ENCODE peak calls at places on chromosome 10, in seven cellular contexts. U is stimulated activated CD4-positive, alpha-beta T cell treated with anti-CD3 and anti-CD28 coated beads, Interleukin-1b, Interleukin-23, amount 100 ng/mL, for 1 hour; K is T-helper 9 cell; X is heart left ventricle; R is neural crest cell; O is B cell; W is NCI-H187. A is an unnamed sample.

GRCh38 chr10:8051109-8051781 is 3.2 kb upstream of the GATA3 start:
- DNase-seq in O (peak), K (no peak), R (no peak), W (no peak), X (no peak), U (no peak), A (no peak)

GRCh38 chr10:118694848-118695247 is 59.9 kb downstream of the CACUL1 start:
- DNase-seq in O (no peak), W (no peak), K (no peak), R (no peak), X (no peak), U (no peak), A (no peak)

GRCh38 chr10:33353334-33353733 is 18.9 kb upstream of the NRP1 start:
- DNase-seq in X (no peak), O (no peak), U (no peak), K (no peak), R (no peak), W (no peak), A (no peak)

GRCh38 chr10:103727546-103727963 is 127.8 kb downstream of the SH3PXD2A start:
- DNase-seq in U (no peak), O (no peak), W (no peak), K (no peak), R (peak), X (peak), A (no peak)

GRCh38 chr10:122307669-122308486 is 36.8 kb downstream of the BTBD16 start:
- DNase-seq in U (no peak), W (no peak), K (no peak), X (peak), R (no peak), O (no peak), A (peak)

GRCh38 chr10:18238875-18239485 is 98.8 kb downstream of the CACNB2 start:
- DNase-seq in X (no peak), R (no peak), W (no peak), O (no peak), U (no peak), K (no peak), A (no peak)

GRCh38 chr10:119370046-119370770 is 162.8 kb downstream of the GRK5 start:
- DNase-seq in W (no peak), R (no peak), X (peak), O (peak), K (no peak), U (no peak), A (no peak)

GRCh38 chr10:113681533-113682470 is 2.1 kb downstream of the CASP7 start:
- DNase-seq in X (no peak), R (no peak), O (no peak), K (no peak), U (no peak), W (no peak), A (no peak)